ENCODE peak calls at places on chromosomes 3 and 15, in six cellular contexts. D is AG08396; F is upper lobe of right lung; R is HAP-1; V is M059J; N is activated CD4-positive, alpha-beta T cell treated with anti-CD3 and anti-CD28 coated beads for 24 hours. C is an unnamed sample.

GRCh38 chr15:65875458-65875857 is 6.2 kb downstream of the RAB11A start:
- DNase-seq in D (no peak), F (no peak), R (no peak), V (no peak), N (no peak), C (no peak)

GRCh38 chr3:133747907-133748639 is 1.9 kb downstream of the TF start:
- DNase-seq in D (no peak), F (no peak), R (no peak), V (no peak), N (no peak), C (no peak)

GRCh38 chr15:47861186-47861585 is 143.9 kb downstream of the SEMA6D start:
- DNase-seq in D (no peak), F (no peak), R (no peak), V (no peak), N (no peak), C (no peak)

GRCh38 chr3:125959317-125960065 is 9.5 kb upstream of the ROPN1B start:
- DNase-seq in D (no peak), F (peak; percentile 57), R (no peak), V (no peak), N (no peak), C (no peak)

GRCh38 chr3:69649713-69650419 is 89.4 kb upstream of the MITF start:
- DNase-seq in D (peak; percentile 35), F (no peak), R (no peak), V (no peak), N (no peak), C (no peak)

GRCh38 chr3:48388966-48389365 is 16.9 kb downstream of the FBXW12 start:
- DNase-seq in D (no peak), F (no peak), R (no peak), V (no peak), N (no peak), C (no peak)

GRCh38 chr15:73369073-73369694 is 426 bp upstream of the HCN4 start:
- DNase-seq in D (no peak), F (no peak), R (no peak), V (no peak), N (no peak), C (no peak)

GRCh38 chr3:169082076-169082475 is 581.4 kb downstream of the MECOM start:
- DNase-seq in D (no peak), F (no peak), R (no peak), V (no peak), N (no peak), C (no peak)

GRCh38 chr3:32781211-32781968 is 36.4 kb upstream of the TRIM71 start:
- DNase-seq in D (peak; percentile 87), F (peak; percentile 93), R (peak; percentile 86), V (peak; percentile 64), N (peak; percentile 63), C (peak; percentile 76)

GRCh38 chr3:187735383-187735782 is 9.9 kb downstream of the BCL6 start:
- DNase-seq in D (no peak), F (no peak), R (no peak), V (no peak), N (no peak), C (no peak)

GRCh38 chr3:149969945-149970715 is 565 bp downstream of the PFN2 start:
- DNase-seq in D (peak; percentile 75), F (peak; percentile 91), R (peak; percentile 73), V (peak; percentile 81), N (peak; percentile 54), C (peak; percentile 70)

GRCh38 chr3:137642831-137643230 is 121.3 kb upstream of the SOX14 start:
- DNase-seq in D (no peak), F (no peak), R (no peak), V (peak; percentile 10), N (no peak), C (no peak)

GRCh38 chr3:129415830-129416229 is 12.6 kb downstream of the EFCAB12 start:
- DNase-seq in D (no peak), F (no peak), R (no peak), V (no peak), N (no peak), C (no peak)

GRCh38 chr3:43960448-43960840 is 269.7 kb downstream of the ABHD5 start:
- DNase-seq in D (no peak), F (no peak), R (no peak), V (peak; percentile 6), N (no peak), C (no peak)

GRCh38 chr15:58038426-58039106 is 26.9 kb downstream of the ALDH1A2 start:
- DNase-seq in D (no peak), F (no peak), R (no peak), V (peak; percentile 80), N (no peak), C (no peak)

GRCh38 chr3:123602325-123602724 is 17.5 kb upstream of the HACD2 start:
- DNase-seq in D (no peak), F (no peak), R (no peak), V (peak; percentile 79), N (no peak), C (no peak)

GRCh38 chr3:59286791-59287531 is 237.1 kb upstream of the CFAP20DC start:
- DNase-seq in D (peak; percentile 20), F (no peak), R (no peak), V (peak; percentile 86), N (no peak), C (peak; percentile 7)